ENCODE peak calls at places on chromosomes 7 and 10, in seven cellular contexts. T, Y, E, V, O, C and W are unnamed samples. For H3K4me1, the result is how much of the 10 kb centered on the place peaks cover.

GRCh38 chr7:36040679-36041078 is 112.4 kb upstream of the EEPD1 start:
- DNase-seq in T (no peak), Y (no peak), E (no peak), V (no peak), O (no peak), C (no peak), W (no peak)

GRCh38 chr7:93161181-93161762 is 13.1 kb upstream of the SAMD9L start:
- DNase-seq in T (no peak), Y (no peak), E (no peak), V (no peak), O (no peak), C (no peak), W (no peak)

GRCh38 chr7:133784421-133785045 is 342.6 kb upstream of the LRGUK start:
- DNase-seq in T (no peak), Y (no peak), E (no peak), V (no peak), O (no peak), C (no peak), W (no peak)

GRCh38 chr7:66626236-66626957 is 2.3 kb upstream of the KCTD7 start:
- DNase-seq in T (no peak), Y (no peak), E (no peak), V (no peak), O (no peak), C (no peak), W (no peak)

GRCh38 chr7:42096681-42097637 is 140.1 kb downstream of the GLI3 start:
- DNase-seq in T (no peak), Y (peak), E (no peak), V (peak), O (peak), C (no peak), W (peak)

GRCh38 chr10:20446794-20447193 is 450.3 kb downstream of the NEBL start:
- DNase-seq in T (no peak), Y (no peak), E (no peak), V (no peak), O (no peak), C (no peak), W (no peak)

GRCh38 chr10:33365871-33366411 is 31.5 kb upstream of the NRP1 start:
- DNase-seq in T (peak), Y (no peak), E (no peak), V (no peak), O (no peak), C (no peak), W (no peak)

GRCh38 chr10:22705534-22705933 is 8.8 kb downstream of the PIP4K2A start:
- DNase-seq in T (no peak), Y (no peak), E (no peak), V (no peak), O (no peak), C (no peak), W (no peak)

GRCh38 chr10:5530412-5530806 is 5.6 kb downstream of the CALML3 start:
- DNase-seq in T (no peak), Y (no peak), E (peak), V (peak), O (no peak), C (no peak), W (no peak)

GRCh38 chr7:2512713-2513112 is 6.9 kb upstream of the LFNG start:
- DNase-seq in T (no peak), Y (no peak), E (no peak), V (no peak), O (no peak), C (no peak), W (no peak)

GRCh38 chr7:148507741-148508285 is 82.8 kb upstream of the C7orf33 start:
- DNase-seq in T (no peak), Y (no peak), E (no peak), V (no peak), O (no peak), C (no peak), W (no peak)

GRCh38 chr10:73094249-73094850 is 2.3 kb downstream of the P4HA1 start:
- DNase-seq in T (no peak), Y (no peak), E (no peak), V (no peak), O (no peak), C (no peak), W (no peak)

GRCh38 chr10:61609609-61610166 is 53.0 kb upstream of the CABCOCO1 start:
- DNase-seq in T (no peak), Y (no peak), E (no peak), V (no peak), O (no peak), C (no peak), W (no peak)

GRCh38 chr10:102876747-102877153 is 7.5 kb downstream of the AS3MT start:
- DNase-seq in T (no peak), Y (no peak), E (no peak), V (no peak), O (no peak), C (no peak), W (peak)

GRCh38 chr10:113924171-113924570 is 69.7 kb downstream of the NHLRC2 start:
- DNase-seq in T (no peak), Y (no peak), E (no peak), V (no peak), O (no peak), C (no peak), W (no peak)

GRCh38 chr7:2640858-2641257 is 9.1 kb downstream of the TTYH3 start:
- DNase-seq in T (no peak), Y (peak), E (no peak), V (no peak), O (no peak), C (no peak), W (peak)

GRCh38 chr10:132458071-132458594 is 61.1 kb downstream of the PWWP2B start:
- DNase-seq in T (no peak), Y (no peak), E (no peak), V (no peak), O (no peak), C (no peak), W (peak)

DNA sequence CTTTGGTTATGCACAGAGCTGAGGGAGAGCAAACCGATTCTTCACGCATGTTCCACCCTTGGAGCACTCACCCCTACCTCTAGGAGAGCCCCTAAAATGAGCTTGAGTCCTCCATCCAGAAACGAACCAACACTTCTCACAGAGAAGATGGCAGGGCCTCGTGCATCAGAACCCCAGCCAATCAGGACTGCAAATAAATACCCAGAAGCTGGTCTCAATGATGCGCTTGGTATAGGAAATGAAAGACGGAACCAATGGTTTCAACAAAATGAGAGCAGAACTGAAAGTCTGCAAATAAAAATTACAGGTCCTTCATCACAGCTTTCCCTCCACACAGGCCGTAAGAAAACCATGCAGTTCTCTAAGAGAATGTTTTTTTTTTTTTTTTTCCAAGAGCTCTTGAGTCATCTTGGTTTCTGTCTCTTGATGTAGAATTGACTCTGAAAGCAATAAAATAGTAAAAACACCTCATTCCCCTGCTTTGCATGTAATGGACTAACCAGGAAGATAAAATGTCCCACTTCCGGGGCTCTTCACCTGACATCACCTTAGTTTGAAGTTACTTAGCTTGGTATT is 23.8 kb downstream of the KLF6 start:
- DNase-seq in T (no peak), Y (no peak), E (no peak), V (no peak), O (no peak), C (no peak), W (no peak)
- H3K4me1 ChIP-seq in T (half or more), Y (under half), E (under half), V (under half), O (under half), C (under half), W (under half)

GRCh38 chr7:130921391-130922180 is 187.6 kb upstream of the KLF14 start:
- DNase-seq in T (no peak), Y (peak), E (no peak), V (peak), O (peak), C (peak), W (peak)
- TF ChIP-seq POLR2A in T (no peak), Y (peak), E (no peak), V (no peak), O (no peak), C (peak), W (no peak)

GRCh38 chr7:12066561-12066960 is 144.5 kb upstream of the TMEM106B start:
- DNase-seq in T (no peak), Y (no peak), E (no peak), V (no peak), O (no peak), C (no peak), W (no peak)
- H3K4me3 ChIP-seq in T (no peak), Y (no peak), E (no peak), V (no peak), O (no peak), C (no peak), W (no peak)

DNA sequence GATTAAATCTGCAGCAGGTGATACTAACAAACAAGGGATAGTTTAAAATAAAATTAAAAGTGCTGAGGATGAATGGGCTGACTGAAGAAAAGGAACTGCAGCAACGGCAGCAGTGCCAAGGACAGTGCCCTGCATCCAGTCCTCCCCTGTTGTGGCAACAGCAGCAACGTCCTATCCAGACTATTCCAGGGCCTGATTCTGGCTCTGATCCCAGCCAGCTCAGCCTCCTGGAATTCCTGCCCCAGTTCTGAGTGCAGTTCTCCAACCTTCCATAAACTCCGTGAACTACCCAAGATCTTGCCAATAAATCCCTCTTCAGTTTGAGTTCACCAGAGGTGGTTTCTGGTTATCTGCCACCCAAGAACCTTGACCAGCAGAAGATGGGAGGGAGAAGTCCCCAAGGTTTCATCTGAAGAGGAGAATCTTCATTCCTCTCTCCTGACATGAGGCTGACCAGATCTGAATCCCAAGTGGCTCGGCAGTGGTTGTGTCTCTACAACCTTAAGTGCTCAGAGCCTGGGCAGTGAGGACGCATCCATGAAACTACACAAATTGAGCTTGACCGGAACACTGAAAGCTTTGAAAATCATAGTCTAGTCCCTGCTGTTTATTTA is 115.8 kb downstream of the SORBS1 start:
- DNase-seq in T (peak), Y (peak), E (no peak), V (peak), O (peak), C (peak), W (peak)
- H3K4me1 ChIP-seq in T (under half), Y (half or more), E (under half), V (half or more), O (under half), C (under half), W (under half)

DNA sequence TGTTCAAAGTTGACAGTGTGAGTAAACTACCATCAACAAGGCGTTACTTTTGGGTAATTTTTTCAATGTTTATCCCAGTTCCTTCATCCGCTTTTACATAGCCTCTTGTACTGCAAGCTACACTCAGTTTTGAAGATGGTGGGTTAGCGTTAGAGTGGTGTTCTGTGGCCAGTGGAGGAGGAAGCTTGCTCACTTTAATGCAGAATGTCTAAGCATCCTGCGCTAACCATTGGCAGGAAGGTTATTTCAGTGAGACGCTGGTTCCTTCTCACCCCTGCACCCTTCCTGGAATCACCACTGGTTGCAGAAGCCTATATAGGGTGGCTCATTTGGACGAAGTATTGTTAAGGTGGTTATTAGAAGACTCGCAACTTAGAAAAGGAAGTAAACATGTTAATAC is 159.1 kb downstream of the CELF2 start:
- DNase-seq in T (no peak), Y (no peak), E (no peak), V (no peak), O (no peak), C (no peak), W (no peak)
- TF ChIP-seq POLR2A in T (no peak), Y (no peak), E (no peak), V (no peak), O (no peak), C (no peak), W (no peak)

GRCh38 chr7:73703225-73703624 is 16.2 kb downstream of the STX1A start:
- DNase-seq in T (no peak), Y (no peak), E (no peak), V (no peak), O (no peak), C (no peak), W (no peak)

GRCh38 chr7:73701357-73701995 is 18.0 kb downstream of the STX1A start:
- DNase-seq in T (peak), Y (no peak), E (no peak), V (no peak), O (peak), C (no peak), W (peak)

GRCh38 chr7:73703649-73703984 is 15.9 kb downstream of the STX1A start:
- DNase-seq in T (no peak), Y (no peak), E (no peak), V (no peak), O (no peak), C (no peak), W (no peak)

GRCh38 chr7:73702226-73702625 is 17.2 kb downstream of the STX1A start:
- DNase-seq in T (no peak), Y (no peak), E (no peak), V (no peak), O (no peak), C (no peak), W (no peak)

GRCh38 chr7:73702665-73703064 is 16.8 kb downstream of the STX1A start:
- DNase-seq in T (no peak), Y (no peak), E (no peak), V (no peak), O (no peak), C (no peak), W (no peak)
- H3K4me3 ChIP-seq in T (no peak), Y (no peak), E (no peak), V (no peak), O (no peak), C (no peak), W (no peak)

GRCh38 chr10:11234857-11235640 is 217.4 kb downstream of the CELF2 start:
- DNase-seq in T (no peak), Y (no peak), E (no peak), V (no peak), O (no peak), C (no peak), W (no peak)

GRCh38 chr10:11238893-11239292 is 221.2 kb downstream of the CELF2 start:
- DNase-seq in T (no peak), Y (no peak), E (no peak), V (no peak), O (no peak), C (no peak), W (no peak)

GRCh38 chr10:11237571-11237970 is 219.9 kb downstream of the CELF2 start:
- DNase-seq in T (no peak), Y (no peak), E (no peak), V (no peak), O (no peak), C (no peak), W (no peak)

GRCh38 chr10:11236234-11236633 is 218.6 kb downstream of the CELF2 start:
- DNase-seq in T (no peak), Y (no peak), E (no peak), V (no peak), O (no peak), C (no peak), W (no peak)

DNA sequence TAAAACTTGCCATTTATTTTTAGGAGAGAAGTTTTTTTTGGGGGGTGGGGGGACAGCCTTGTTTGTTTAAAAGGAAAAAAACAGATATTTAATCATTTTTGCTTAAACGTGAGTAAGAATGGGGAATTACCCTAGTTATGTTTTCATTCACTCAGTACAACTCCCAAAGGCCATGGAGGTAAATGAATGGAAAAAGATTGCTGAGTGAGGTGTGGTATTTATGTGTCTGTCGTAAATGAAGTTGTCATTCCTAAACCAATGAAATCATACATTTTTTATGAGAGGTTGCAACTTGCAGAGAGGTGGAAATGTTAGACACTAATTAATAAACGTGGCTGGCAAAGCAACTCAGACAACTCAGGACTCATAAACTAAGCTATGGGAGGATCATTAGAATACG is 218.1 kb downstream of the CELF2 start:
- DNase-seq in T (no peak), Y (no peak), E (no peak), V (no peak), O (no peak), C (no peak), W (no peak)
- H3K4me1 ChIP-seq in T (under half), Y (under half), E (under half), V (under half), O (under half), C (under half), W (under half)